ENCODE peak calls at places on chromosomes 16 and 17, in five cellular contexts. X is ovary, N is right cardiac atrium, D is iPS DF 6.9, S is upper lobe of left lung. K is an unnamed sample.

GRCh38 chr17:21089145-21089544 is 37.6 kb upstream of the DHRS7B start:
- DNase-seq in N (no peak), D (no peak), X (no peak), S (no peak), K (no peak)

GRCh38 chr17:38429476-38430100 is 1.3 kb downstream of the ARHGAP23 start:
- DNase-seq in X (no peak), D (no peak), S (no peak), N (peak; percentile 38), K (no peak)

GRCh38 chr16:86786338-86786737 is 208.0 kb downstream of the FOXL1 start:
- DNase-seq in X (no peak), S (no peak), N (no peak), D (no peak), K (no peak)

GRCh38 chr16:85735225-85735722 is 15.6 kb downstream of the C16orf74 start:
- DNase-seq in D (no peak), S (no peak), X (no peak), N (no peak), K (no peak)

GRCh38 chr16:58109330-58109729 is 19.9 kb downstream of the CFAP20 start:
- DNase-seq in S (no peak), D (no peak), X (no peak), N (no peak), K (no peak)

GRCh38 chr16:4498546-4499195 is 22.5 kb downstream of the HMOX2 start:
- DNase-seq in X (no peak), N (no peak), S (no peak), D (no peak), K (no peak)

GRCh38 chr16:85731179-85731578 is 19.7 kb downstream of the C16orf74 start:
- DNase-seq in D (no peak), N (no peak), X (no peak), S (no peak), K (no peak)

GRCh38 chr17:58309918-58310259 is 18.7 kb downstream of the TSPOAP1 start:
- DNase-seq in S (no peak), D (no peak), X (no peak), N (peak; percentile 13), K (no peak)

GRCh38 chr17:44581868-44582267 is 24.6 kb downstream of the FZD2 start:
- DNase-seq in D (no peak), X (no peak), S (no peak), N (no peak), K (peak; percentile 34)

GRCh38 chr17:60106377-60107059 is 27.8 kb upstream of the HEATR6 start:
- DNase-seq in X (no peak), N (no peak), S (no peak), D (no peak), K (no peak)

GRCh38 chr16:70691223-70692129 is 5.6 kb upstream of the MTSS2 start:
- DNase-seq in S (no peak), X (peak; percentile 88), N (peak; percentile 93), D (no peak), K (no peak)

GRCh38 chr16:69017036-69017783 is 88.2 kb upstream of the HAS3 start:
- DNase-seq in X (no peak), S (no peak), N (no peak), D (no peak), K (no peak)

GRCh38 chr17:6170349-6170748 is 100.2 kb downstream of the WSCD1 start:
- DNase-seq in D (no peak), N (no peak), S (no peak), X (no peak), K (no peak)

GRCh38 chr17:9346296-9346926 is 229.2 kb downstream of the STX8 start:
- DNase-seq in N (no peak), X (no peak), S (no peak), D (no peak), K (no peak)

GRCh38 chr17:44308320-44308818 is at the start of gene RUNDC3A:
- DNase-seq in D (no peak), N (peak; percentile 94), S (peak; percentile 78), X (peak; percentile 94), K (peak; percentile 95)

GRCh38 chr17:40113110-40113960 is 8.4 kb upstream of the MSL1 start:
- DNase-seq in N (peak; percentile 96), X (peak; percentile 93), D (no peak), S (peak; percentile 94), K (peak; percentile 92)
- H3K4me1 ChIP-seq in N (peaks cover 11% of the 10 kb centered on the region), X (peaks cover 18% of the 10 kb centered on the region), D (peaks cover 11% of the 10 kb centered on the region), S (peaks cover 55% of the 10 kb centered on the region), K (peaks cover 37% of the 10 kb centered on the region)

GRCh38 chr16:74936902-74937560 is 47.9 kb downstream of the WDR59 start:
- DNase-seq in D (no peak), S (peak; percentile 24), X (no peak), N (no peak), K (no peak)

GRCh38 chr16:74944466-74944865 is 40.5 kb downstream of the WDR59 start:
- DNase-seq in S (no peak), N (no peak), X (no peak), D (no peak), K (no peak)

GRCh38 chr16:74942977-74943918 is 41.7 kb downstream of the WDR59 start:
- DNase-seq in X (no peak), N (no peak), S (no peak), D (no peak), K (no peak)

GRCh38 chr16:74939688-74940087 is 45.2 kb downstream of the WDR59 start:
- DNase-seq in N (no peak), D (no peak), X (no peak), S (no peak), K (no peak)
- H3K9me3 ChIP-seq in N (no peaks in the 10 kb centered on the region), D (no peaks in the 10 kb centered on the region), X (no peaks in the 10 kb centered on the region), S (no peaks in the 10 kb centered on the region), K (no peaks in the 10 kb centered on the region)

GRCh38 chr16:56861092-56861610 is 3.9 kb upstream of the SLC12A3 start:
- DNase-seq in N (no peak), D (no peak), S (no peak), X (no peak), K (peak; percentile 81)

GRCh38 chr16:56859636-56860035 is 5.4 kb upstream of the SLC12A3 start:
- DNase-seq in D (no peak), N (no peak), X (no peak), S (no peak), K (no peak)

GRCh38 chr16:56858375-56858774 is 6.6 kb upstream of the SLC12A3 start:
- DNase-seq in S (peak; percentile 41), X (no peak), D (no peak), N (no peak), K (no peak)

GRCh38 chr16:56861756-56862155 is 3.3 kb upstream of the SLC12A3 start:
- DNase-seq in N (no peak), D (no peak), S (no peak), X (no peak), K (no peak)

DNA sequence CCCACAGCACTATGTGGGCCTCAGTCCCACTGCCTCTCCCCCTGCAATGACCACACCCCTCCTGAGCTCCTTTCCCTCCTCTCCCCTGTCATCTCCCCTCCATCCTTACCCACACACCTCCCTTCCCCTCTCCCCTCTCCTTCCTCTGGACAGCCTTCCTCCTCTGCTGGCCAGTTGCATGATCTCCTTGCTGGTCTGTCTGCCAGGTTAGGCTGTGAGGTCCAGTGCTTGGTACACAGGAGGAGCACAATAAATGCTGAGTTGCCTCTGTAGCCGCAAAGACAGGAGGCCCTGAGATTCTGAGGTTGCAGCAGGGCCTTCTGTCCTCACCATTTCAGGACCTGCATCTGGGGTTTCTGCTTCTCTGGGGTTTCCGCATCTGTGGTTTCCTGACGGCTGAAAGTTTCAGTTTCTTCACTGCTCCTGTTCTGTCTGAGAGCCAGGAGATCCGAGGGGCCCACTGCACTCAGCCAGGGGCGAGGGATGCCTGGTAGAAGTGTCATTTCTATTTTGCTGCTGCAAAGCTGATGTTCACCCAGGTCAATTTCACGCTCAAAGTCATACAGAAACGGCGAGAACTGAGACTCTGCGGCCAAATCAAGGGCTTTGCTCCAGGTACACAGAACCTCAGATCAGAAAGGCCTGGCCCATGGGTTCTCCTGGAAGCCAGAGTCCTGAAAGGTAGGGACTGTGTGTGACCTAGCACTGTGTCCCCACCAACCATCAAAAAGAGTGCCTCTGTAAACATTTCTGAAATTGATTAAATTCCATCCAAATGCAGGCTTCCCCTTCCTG is 4.6 kb upstream of the SLC12A3 start:
- DNase-seq in S (no peak), X (no peak), D (no peak), N (no peak), K (no peak)
- H3K4me3 ChIP-seq in S (no peak overlapping the region), X (no peak overlapping the region), D (no peak overlapping the region), N (no peak overlapping the region), K (no peak overlapping the region)

DNA sequence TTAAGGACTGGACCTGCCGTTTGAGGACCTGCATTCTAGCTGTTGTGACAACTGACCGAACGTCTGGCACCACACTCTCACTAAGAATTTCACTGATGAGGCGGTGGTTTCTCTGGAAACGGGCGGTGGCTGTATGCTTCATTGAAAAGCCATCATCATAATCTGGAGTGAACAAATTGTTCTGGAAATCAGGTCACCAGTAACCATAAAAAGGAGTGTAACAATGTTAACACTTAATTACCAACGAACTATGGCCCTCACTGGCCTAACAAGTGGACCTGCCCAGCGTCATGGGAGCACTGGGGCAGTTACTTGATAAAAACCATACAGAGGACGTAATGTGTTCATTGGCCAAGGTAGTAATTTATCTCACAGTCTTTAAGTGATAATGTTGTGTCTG is 15.4 kb downstream of the SMARCE1 start:
- DNase-seq in D (no peak), N (peak; percentile 79), X (no peak), S (no peak), K (no peak)
- H3K4me1 ChIP-seq in D (no peaks in the 10 kb centered on the region), N (no peaks in the 10 kb centered on the region), X (no peaks in the 10 kb centered on the region), S (no peaks in the 10 kb centered on the region), K (no peaks in the 10 kb centered on the region)

GRCh38 chr16:84268661-84269060 is 26.0 kb upstream of the WFDC1 start:
- DNase-seq in X (no peak), D (no peak), S (no peak), N (no peak), K (no peak)

GRCh38 chr16:84267380-84267779 is 27.3 kb upstream of the WFDC1 start:
- DNase-seq in X (no peak), S (no peak), N (no peak), D (no peak), K (no peak)

GRCh38 chr16:84262939-84263338 is 23.1 kb upstream of the KCNG4 start:
- DNase-seq in D (no peak), S (no peak), X (no peak), N (no peak), K (no peak)

GRCh38 chr16:84268231-84268630 is 26.4 kb upstream of the WFDC1 start:
- DNase-seq in S (no peak), X (no peak), N (no peak), D (no peak), K (no peak)

DNA sequence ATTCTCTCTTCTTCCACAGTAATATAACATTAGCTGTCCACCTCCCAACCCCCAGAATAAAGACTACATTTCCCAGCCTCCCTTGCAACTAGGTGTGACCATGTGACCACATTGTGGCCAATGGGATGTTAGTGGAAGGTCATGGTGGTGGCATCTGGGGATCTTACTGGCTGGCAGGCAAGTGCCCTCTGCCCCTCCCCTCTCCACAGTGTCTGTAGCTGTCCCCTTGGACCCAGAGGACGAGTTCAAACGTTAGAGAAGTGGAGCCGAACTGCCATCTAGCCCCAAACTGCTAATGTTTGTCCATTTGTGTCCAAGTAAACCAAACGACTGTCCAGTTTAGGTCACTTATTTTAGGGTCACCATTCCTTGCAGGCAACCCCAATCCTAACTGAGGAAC is 26.6 kb upstream of the KCNG4 start:
- DNase-seq in D (peak; percentile 63), N (peak; percentile 68), X (no peak), S (peak; percentile 69), K (peak; percentile 88)
- H3K9me3 ChIP-seq in D (no peaks in the 10 kb centered on the region), N (no peaks in the 10 kb centered on the region), X (no peaks in the 10 kb centered on the region), S (no peaks in the 10 kb centered on the region), K (no peaks in the 10 kb centered on the region)

GRCh38 chr17:77453613-77454559 is 313.1 kb downstream of the SEC14L1 start:
- DNase-seq in S (peak; percentile 66), D (no peak), X (no peak), N (no peak), K (no peak)
- H3K4me3 ChIP-seq in S (peak overlapping the region; percentile 31), D (no peak overlapping the region), X (no peak overlapping the region), N (no peak overlapping the region), K (no peak overlapping the region)

K was measured in BE2C.